ENCODE peak calls at places on chromosomes 6 and 20, in four cellular contexts. V is tibial nerve, F is esophagus muscularis mucosa, O is RWPE2. J is an unnamed sample. For H3K36me3, the result is how much of the 10 kb centered on the place peaks cover.

GRCh38 chr6:81073323-81073722 is 679.2 kb downstream of the TENT5A start:
- DNase-seq in F (no peak), O (no peak), V (no peak), J (no peak)

GRCh38 chr6:23533954-23534725 is 591.9 kb upstream of the NRSN1 start:
- DNase-seq in F (no peak), V (no peak), O (no peak), J (no peak)

GRCh38 chr6:37607949-37608348 is 89.7 kb downstream of the MDGA1 start:
- DNase-seq in V (no peak), O (no peak), F (no peak), J (no peak)

GRCh38 chr6:73739097-73739496 is 43.1 kb downstream of the CD109 start:
- DNase-seq in V (no peak), O (no peak), F (no peak), J (no peak)

GRCh38 chr20:35604444-35604750 is 11.2 kb upstream of the SPAG4 start:
- DNase-seq in F (no peak), O (peak), V (no peak), J (peak)

GRCh38 chr20:21322921-21323321 is 19.8 kb downstream of the XRN2 start:
- DNase-seq in O (no peak), V (no peak), F (no peak), J (no peak)

GRCh38 chr6:37048851-37049734 is 43.6 kb downstream of the FGD2 start:
- DNase-seq in F (no peak), V (peak), O (no peak), J (peak)

GRCh38 chr20:20492521-20493334 is 124.8 kb downstream of the INSM1 start:
- DNase-seq in V (no peak), O (no peak), F (no peak), J (no peak)

GRCh38 chr6:4377635-4378034 is 242.3 kb upstream of the ECI2 start:
- DNase-seq in O (no peak), V (no peak), F (no peak), J (no peak)

GRCh38 chr20:51680067-51680749 is 88.0 kb downstream of the ATP9A start:
- DNase-seq in V (no peak), O (no peak), F (no peak), J (no peak)

GRCh38 chr20:51678041-51678697 is 90.0 kb downstream of the ATP9A start:
- DNase-seq in O (no peak), F (no peak), V (no peak), J (no peak)

GRCh38 chr20:51679254-51679921 is 88.8 kb downstream of the ATP9A start:
- DNase-seq in V (no peak), F (no peak), O (no peak), J (no peak)
- H3K36me3 ChIP-seq in V (under half), F (under half), O (under half), J (under half)

DNA sequence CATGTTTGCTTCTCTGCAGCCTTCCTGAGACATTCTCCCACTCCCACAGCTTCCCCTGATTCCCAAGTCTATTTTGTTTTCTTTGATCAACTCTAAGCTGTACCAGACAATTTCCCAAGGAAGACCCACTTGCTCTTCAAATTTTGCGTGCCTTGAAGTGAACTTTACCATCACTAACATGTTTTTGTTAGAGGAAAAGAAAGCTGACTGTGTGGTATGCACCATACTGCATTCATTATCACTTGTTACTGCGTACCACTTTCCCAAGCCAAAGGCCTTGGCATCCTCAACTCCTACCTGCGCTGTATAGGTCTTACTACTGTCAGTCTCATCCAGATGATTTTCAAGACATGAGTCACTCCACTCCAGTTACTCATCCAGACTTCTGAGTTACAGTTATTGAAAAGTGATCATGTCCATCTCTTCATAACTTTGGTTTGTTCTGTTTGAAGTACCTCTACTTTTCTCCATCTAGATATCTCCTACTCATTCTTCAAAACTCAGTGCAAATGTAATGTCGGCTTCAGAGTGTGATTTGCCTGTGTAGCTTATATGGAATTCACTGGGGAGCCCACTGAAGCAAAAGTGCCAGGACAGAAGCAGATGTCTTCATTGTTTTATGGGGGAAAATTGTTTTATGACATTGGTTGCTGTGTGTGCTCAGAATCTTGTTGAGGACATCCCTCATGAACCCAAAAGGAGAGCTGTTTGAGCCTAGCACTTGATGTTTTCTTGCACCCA is 5.2 kb downstream of the RPS12 start:
- DNase-seq in O (no peak), F (no peak), V (no peak), J (no peak)
- H3K36me3 ChIP-seq in O (under half), F (under half), V (under half), J (half or more)

GRCh38 chr6:159766923-159767322 is 5.1 kb downstream of the ACAT2 start:
- DNase-seq in F (no peak), O (no peak), V (no peak), J (no peak)

GRCh38 chr6:159769470-159769869 is 7.6 kb downstream of the ACAT2 start:
- DNase-seq in O (no peak), V (no peak), F (no peak), J (no peak)

GRCh38 chr6:159778131-159778530 is 11.3 kb downstream of the TCP1 start:
- DNase-seq in V (no peak), F (no peak), O (no peak), J (no peak)

GRCh38 chr6:159777240-159777904 is 12.0 kb downstream of the TCP1 start:
- DNase-seq in O (no peak), F (no peak), V (no peak), J (no peak)

GRCh38 chr6:159772196-159772595 is 10.4 kb downstream of the ACAT2 start:
- DNase-seq in O (no peak), V (no peak), F (no peak), J (no peak)
- H3K36me3 ChIP-seq in O (half or more), V (under half), F (under half), J (half or more)

DNA sequence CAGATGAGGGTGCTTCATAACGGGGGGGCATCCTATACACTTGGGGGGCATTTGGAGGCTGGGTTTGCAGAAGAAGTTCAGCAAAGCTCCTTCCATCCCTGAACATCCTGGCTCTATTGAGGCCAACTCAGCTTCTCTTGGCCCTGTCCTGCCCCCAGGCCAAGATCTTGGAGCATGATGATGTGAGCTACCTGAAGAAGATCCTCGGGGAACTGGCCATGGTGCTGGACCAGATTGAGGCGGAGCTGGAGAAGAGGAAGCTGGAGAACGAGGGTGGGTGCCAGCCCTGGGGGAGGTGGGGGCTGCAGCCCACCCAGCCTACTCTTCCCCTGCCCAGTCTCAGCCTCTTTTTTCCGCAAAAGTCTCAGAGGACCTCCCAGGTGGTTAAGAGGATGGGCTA is 17.2 kb downstream of the GDAP1L1 start:
- DNase-seq in O (no peak), F (no peak), V (no peak), J (no peak)
- H3K36me3 ChIP-seq in O (under half), F (under half), V (under half), J (under half)

GRCh38 chr20:2656471-2657117 is 4.2 kb downstream of the NOP56 start:
- DNase-seq in V (no peak), F (no peak), O (no peak), J (no peak)
- H3K36me3 ChIP-seq in V (half or more), F (half or more), O (half or more), J (under half)

GRCh38 chr6:89638320-89639195 is at the start of gene LYRM2:
- DNase-seq in V (peak), O (peak), F (peak), J (peak)
- H3K36me3 ChIP-seq in V (under half), O (under half), F (under half), J (half or more)

DNA sequence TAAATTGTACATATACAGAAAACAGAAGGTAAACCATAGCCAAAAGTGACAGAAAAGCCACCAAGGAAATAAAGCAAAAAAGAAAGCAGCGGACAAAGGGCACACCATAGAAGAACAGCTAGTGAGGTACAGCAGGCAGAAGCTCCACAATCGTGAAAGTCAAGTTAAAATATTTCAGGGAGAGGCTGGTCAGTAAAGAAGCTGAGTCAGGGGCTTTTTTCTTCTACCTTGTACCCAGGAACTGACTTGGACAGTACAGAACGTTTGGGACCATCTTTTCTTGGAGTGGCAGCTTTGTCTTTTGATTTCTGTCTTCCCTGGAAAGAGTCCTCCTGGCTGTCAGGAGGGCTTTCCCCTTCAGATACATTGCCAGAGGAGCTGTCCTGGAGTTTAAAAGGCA is 8.1 kb downstream of the C6orf120 start:
- DNase-seq in F (no peak), O (no peak), V (no peak), J (no peak)
- H3K36me3 ChIP-seq in F (under half), O (half or more), V (under half), J (under half)

J was measured in psoas muscle.